ENCODE peak calls at places on chromosomes 12 and 14, in five cellular contexts. S is HepG2, E is GM12878, P is K562, T is SK-N-SH. Y is an unnamed sample.

GRCh38 chr14:24269910-24270536 is 1.4 kb downstream of the RABGGTA start:
- DNase-seq in S (no peak), E (no peak), P (no peak), T (no peak), Y (no peak)

GRCh38 chr12:92146497-92146828 is 817 bp upstream of the BTG1 start:
- DNase-seq in S (no peak), E (no peak), P (no peak), T (no peak), Y (no peak)

GRCh38 chr14:64767215-64767964 is 63.2 kb downstream of the PLEKHG3 start:
- DNase-seq in S (no peak), E (no peak), P (no peak), T (no peak), Y (no peak)

GRCh38 chr14:24343795-24344660 is 4.2 kb upstream of the RIPK3 start:
- DNase-seq in S (peak), E (no peak), P (no peak), T (no peak), Y (no peak)

GRCh38 chr12:88036368-88036965 is 7.3 kb upstream of the C12orf50 start:
- DNase-seq in S (no peak), E (no peak), P (peak), T (no peak), Y (no peak)

GRCh38 chr12:1800646-1801284 is 19.6 kb upstream of the LRTM2 start:
- DNase-seq in S (peak), E (no peak), P (peak), T (peak), Y (no peak)

GRCh38 chr12:1502856-1503255 is 91.5 kb downstream of the FBXL14 start:
- DNase-seq in S (no peak), E (no peak), P (no peak), T (peak), Y (no peak)

GRCh38 chr14:66509874-66510273 is 1.9 kb downstream of the GPHN start:
- DNase-seq in S (no peak), E (no peak), P (no peak), T (no peak), Y (no peak)

GRCh38 chr14:65792208-65792905 is 379.8 kb downstream of the FUT8 start:
- DNase-seq in S (no peak), E (no peak), P (no peak), T (peak), Y (no peak)

GRCh38 chr14:101917413-101918124 is 46.8 kb upstream of the DYNC1H1 start:
- DNase-seq in S (no peak), E (no peak), P (no peak), T (no peak), Y (no peak)

GRCh38 chr14:101178184-101179072 is 274.9 kb upstream of the RTL1 start:
- DNase-seq in S (no peak), E (no peak), P (no peak), T (no peak), Y (no peak)

GRCh38 chr12:59929091-59929490 is 333.3 kb downstream of the SLC16A7 start:
- DNase-seq in S (no peak), E (no peak), P (no peak), T (no peak), Y (no peak)

GRCh38 chr14:50347521-50347920 is 35.4 kb downstream of the DMAC2L start:
- DNase-seq in S (no peak), E (no peak), P (peak), T (no peak), Y (no peak)

GRCh38 chr12:93231938-93232337 is 145.8 kb upstream of the NUDT4 start:
- DNase-seq in S (no peak), E (no peak), P (no peak), T (no peak), Y (no peak)

GRCh38 chr12:6202846-6203245 is 2.6 kb downstream of the CD9 start:
- DNase-seq in S (no peak), E (no peak), P (no peak), T (no peak), Y (no peak)

GRCh38 chr12:89706551-89707348 is 1.9 kb downstream of the ATP2B1 start:
- DNase-seq in S (no peak), E (no peak), P (no peak), T (peak), Y (no peak)

GRCh38 chr12:113040722-113041168 is 15.8 kb upstream of the DTX1 start:
- DNase-seq in S (peak), E (no peak), P (no peak), T (no peak), Y (no peak)

GRCh38 chr14:35879654-35880249 is 53.6 kb downstream of the BRMS1L start:
- DNase-seq in S (peak), E (no peak), P (no peak), T (peak), Y (no peak)

GRCh38 chr12:116559330-116560080 is at the start of gene MAP1LC3B2:
- DNase-seq in S (peak), E (peak), P (peak), T (no peak), Y (peak)

GRCh38 chr12:92650228-92650822 is 52.5 kb upstream of the PLEKHG7 start:
- DNase-seq in S (no peak), E (no peak), P (no peak), T (no peak), Y (no peak)

GRCh38 chr12:78818487-78818886 is 46.1 kb upstream of the SYT1 start:
- DNase-seq in S (no peak), E (no peak), P (peak), T (no peak), Y (no peak)

GRCh38 chr12:131443019-131444000 is 267.6 kb upstream of the SFSWAP start:
- DNase-seq in S (no peak), E (no peak), P (no peak), T (no peak), Y (no peak)

GRCh38 chr12:76863005-76863670 is 15.7 kb downstream of the CSRP2 start:
- DNase-seq in S (no peak), E (no peak), P (no peak), T (no peak), Y (no peak)

GRCh38 chr12:26195641-26196423 is 459 bp downstream of the SSPN start:
- DNase-seq in S (no peak), E (no peak), P (no peak), T (peak), Y (peak)

GRCh38 chr12:94148841-94149780 is 734 bp downstream of the PLXNC1 start:
- DNase-seq in S (no peak), E (no peak), P (no peak), T (peak), Y (peak)

DNA sequence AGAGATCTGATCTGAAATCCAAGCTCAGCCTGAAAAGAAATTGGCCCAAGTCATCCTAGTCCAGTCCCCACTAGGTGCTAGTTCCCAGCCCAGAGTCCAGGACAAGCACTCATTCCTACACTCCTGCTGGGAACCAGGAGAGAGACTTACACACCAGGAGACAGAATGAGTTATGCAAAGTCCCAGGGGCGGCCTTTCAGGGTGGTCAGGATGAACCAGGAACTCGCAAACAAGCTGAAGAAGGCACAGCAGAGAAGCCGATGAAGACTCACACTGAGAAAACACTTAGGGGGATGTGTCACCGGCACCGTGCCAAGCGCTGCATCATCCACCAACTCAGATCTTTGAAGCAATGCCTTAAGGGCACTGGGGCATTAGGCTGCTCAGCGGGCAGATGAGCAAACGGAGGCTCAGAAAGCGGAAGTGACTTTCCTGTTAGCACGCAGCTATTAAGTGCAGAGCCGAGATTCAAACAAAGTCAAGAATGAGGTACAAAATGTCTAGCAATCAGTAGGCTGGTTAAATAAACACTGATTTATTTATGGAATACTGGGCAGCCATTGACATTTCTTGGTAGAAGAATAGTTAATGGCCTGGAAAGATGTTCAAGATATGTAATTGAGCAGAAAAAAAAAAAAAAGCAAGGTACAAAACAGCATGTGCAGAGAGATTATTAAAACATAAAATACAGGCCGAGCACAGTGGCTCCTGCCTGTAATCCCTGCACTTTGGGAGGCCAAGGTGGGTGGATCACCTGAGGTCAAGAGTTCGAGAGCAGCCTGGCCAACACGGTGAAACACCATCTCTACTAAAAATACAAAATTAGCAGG is 78.7 kb downstream of the LRRC74A start:
- DNase-seq in S (peak), E (peak), P (no peak), T (peak), Y (peak)
- TF ChIP-seq TAF1 in S (no peak), E (no peak), P (no peak), T (no peak), Y (no peak)

GRCh38 chr14:34331728-34332623 is 130.1 kb downstream of the SPTSSA start:
- DNase-seq in S (peak), E (peak), P (peak), T (peak), Y (no peak)
- TF ChIP-seq TAF1 in S (peak), E (no peak), P (no peak), T (no peak), Y (no peak)

GRCh38 chr12:7934153-7934552 is 1.8 kb downstream of the SLC2A3 start:
- DNase-seq in S (no peak), E (no peak), P (peak), T (no peak), Y (no peak)

GRCh38 chr12:7937867-7938506 is 2.0 kb upstream of the SLC2A3 start:
- DNase-seq in S (no peak), E (no peak), P (peak), T (no peak), Y (no peak)

GRCh38 chr12:7935464-7935772 is 569 bp downstream of the SLC2A3 start:
- DNase-seq in S (no peak), E (no peak), P (peak), T (no peak), Y (no peak)

GRCh38 chr12:7934560-7935463 is 1.2 kb downstream of the SLC2A3 start:
- DNase-seq in S (no peak), E (no peak), P (peak), T (no peak), Y (no peak)

GRCh38 chr12:7935773-7936581 is at the start of gene SLC2A3:
- DNase-seq in S (peak), E (peak), P (peak), T (peak), Y (peak)
- TF ChIP-seq TAF1 in S (peak), E (peak), P (peak), T (peak), Y (peak)

DNA sequence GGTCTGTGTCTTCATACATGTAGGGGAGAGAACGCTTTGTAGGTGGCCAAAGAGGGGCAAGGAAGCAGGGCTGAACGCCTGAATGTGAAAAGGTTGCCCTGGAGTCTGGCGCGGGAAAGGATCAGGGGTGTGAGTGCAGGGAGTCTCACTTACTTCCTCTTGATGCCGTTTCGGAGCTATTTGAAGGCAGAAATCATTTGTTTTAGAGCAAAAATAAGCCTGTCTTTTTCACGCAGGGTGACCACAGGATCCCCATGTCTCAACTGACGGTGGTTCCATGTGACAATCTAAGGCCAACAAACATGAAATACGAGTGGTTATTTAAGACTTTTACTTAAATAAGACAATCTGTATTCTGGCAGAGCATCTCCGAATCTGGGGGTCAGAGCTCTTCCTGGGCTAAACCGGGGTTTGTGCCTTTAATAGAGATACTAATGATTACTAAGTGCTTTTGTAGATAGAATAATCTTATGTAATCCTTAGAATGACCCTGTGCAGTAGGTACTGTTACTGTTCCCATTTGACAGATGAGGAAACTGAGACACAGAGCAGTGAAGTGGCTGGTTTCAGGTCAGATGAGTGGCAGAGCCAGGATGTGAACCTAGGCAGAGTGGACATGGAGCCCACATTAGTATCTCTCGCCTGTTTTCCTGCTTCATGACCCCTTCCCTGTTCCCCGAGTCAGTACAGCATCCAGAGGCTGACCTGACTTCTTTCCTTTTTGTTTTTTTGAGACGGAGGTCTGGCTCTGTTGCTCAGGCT is 1.9 kb downstream of the BRI3BP start:
- DNase-seq in S (no peak), E (peak), P (peak), T (no peak), Y (no peak)
- TF ChIP-seq TAF1 in S (no peak), E (no peak), P (no peak), T (no peak), Y (no peak)

GRCh38 chr12:48998497-48999353 is 450 bp downstream of the DDN start:
- DNase-seq in S (no peak), E (no peak), P (peak), T (peak), Y (no peak)

GRCh38 chr12:49000346-49000745 is 1.2 kb upstream of the DDN start:
- DNase-seq in S (no peak), E (no peak), P (no peak), T (no peak), Y (no peak)

GRCh38 chr12:48996794-48997718 is 2.1 kb downstream of the DDN start:
- DNase-seq in S (peak), E (no peak), P (peak), T (peak), Y (peak)

GRCh38 chr12:48999371-49000131 is at the start of gene DDN:
- DNase-seq in S (no peak), E (no peak), P (peak), T (peak), Y (peak)

DNA sequence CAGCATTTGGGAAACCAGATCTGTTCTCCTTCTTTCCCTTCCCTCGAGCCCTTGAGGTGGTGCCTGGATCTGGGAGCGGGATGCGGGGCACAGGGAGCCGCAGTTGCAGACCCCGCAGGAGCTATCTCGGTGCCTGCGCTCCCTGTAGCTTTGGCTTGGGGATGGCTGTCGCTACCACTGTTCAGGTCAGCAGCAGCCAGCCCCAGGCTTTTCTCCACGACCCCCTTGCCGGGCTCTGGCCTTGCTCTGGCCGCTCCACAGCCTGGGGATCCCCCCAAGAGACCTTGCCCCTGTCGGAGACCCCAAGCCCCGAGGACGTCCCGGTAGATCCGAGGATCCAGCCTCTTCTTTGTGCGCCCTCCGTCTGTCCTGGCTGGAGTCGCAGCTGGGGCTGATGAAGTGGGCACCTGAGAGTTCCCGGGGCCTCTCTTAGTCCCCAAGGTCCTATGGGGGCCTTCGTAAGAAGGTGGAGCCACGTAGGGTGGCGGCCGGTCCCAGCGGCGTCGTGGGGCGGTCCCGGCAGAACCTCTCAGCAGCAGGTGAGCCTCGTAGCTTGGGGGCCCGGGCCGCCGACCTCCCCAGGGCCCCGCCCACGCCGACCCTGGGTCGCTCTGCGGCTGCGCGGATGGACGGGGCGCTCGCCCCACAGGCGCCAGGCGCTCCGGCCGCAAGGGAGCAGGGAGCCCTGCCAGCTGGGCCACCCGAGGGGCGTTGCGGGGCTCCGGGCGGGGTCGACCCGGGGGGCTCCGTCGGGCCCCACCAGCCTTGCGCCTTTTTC is 1.3 kb downstream of the DDN start:
- DNase-seq in S (no peak), E (no peak), P (peak), T (peak), Y (peak)
- TF ChIP-seq TAF1 in S (no peak), E (no peak), P (no peak), T (no peak), Y (no peak)

Y was measured in GM12891.